ENCODE peak calls at places on chromosomes 5 and 9, in seven cellular contexts. One of them, this sample, is unnamed.

GRCh38 chr5:44388504-44389409 is 463 bp downstream of the FGF10 start:
- DNase-seq in AG04450: no peak
- DNase-seq in PC-9: no peak
- DNase-seq in CD8-positive, alpha-beta T cell: peak
- DNase-seq in CD4-positive, CD25-positive, alpha-beta regulatory T cell: no peak
- DNase-seq in NB4: no peak
- DNase-seq in PC-3: no peak
- DNase-seq in this sample: no peak

GRCh38 chr9:89309608-89310485 is 1.1 kb upstream of the CKS2 start:
- DNase-seq in AG04450: no peak
- DNase-seq in NB4: peak
- DNase-seq in PC-3: no peak
- DNase-seq in CD8-positive, alpha-beta T cell: no peak
- DNase-seq in PC-9: peak
- DNase-seq in CD4-positive, CD25-positive, alpha-beta regulatory T cell: no peak
- DNase-seq in this sample: peak

GRCh38 chr5:156476704-156477103 is 149.7 kb downstream of the SGCD start:
- DNase-seq in PC-9: no peak
- DNase-seq in CD8-positive, alpha-beta T cell: no peak
- DNase-seq in AG04450: no peak
- DNase-seq in PC-3: no peak
- DNase-seq in NB4: no peak
- DNase-seq in CD4-positive, CD25-positive, alpha-beta regulatory T cell: no peak
- DNase-seq in this sample: no peak

GRCh38 chr5:174145821-174146220 is 100.3 kb downstream of the NSG2 start:
- DNase-seq in PC-9: no peak
- DNase-seq in CD4-positive, CD25-positive, alpha-beta regulatory T cell: no peak
- DNase-seq in NB4: peak
- DNase-seq in CD8-positive, alpha-beta T cell: no peak
- DNase-seq in AG04450: no peak
- DNase-seq in PC-3: peak
- DNase-seq in this sample: peak

GRCh38 chr5:96492654-96493053 is 59.6 kb upstream of the PCSK1 start:
- DNase-seq in AG04450: no peak
- DNase-seq in PC-9: no peak
- DNase-seq in PC-3: peak
- DNase-seq in NB4: no peak
- DNase-seq in CD8-positive, alpha-beta T cell: no peak
- DNase-seq in CD4-positive, CD25-positive, alpha-beta regulatory T cell: no peak
- DNase-seq in this sample: no peak

GRCh38 chr5:149400304-149400703 is 21.2 kb upstream of the IL17B start:
- DNase-seq in CD8-positive, alpha-beta T cell: no peak
- DNase-seq in PC-3: no peak
- DNase-seq in CD4-positive, CD25-positive, alpha-beta regulatory T cell: no peak
- DNase-seq in AG04450: no peak
- DNase-seq in PC-9: peak
- DNase-seq in NB4: no peak
- DNase-seq in this sample: no peak

GRCh38 chr5:92544042-92544441 is 1037.0 kb downstream of the NR2F1-AS1 start:
- DNase-seq in PC-9: no peak
- DNase-seq in NB4: no peak
- DNase-seq in CD8-positive, alpha-beta T cell: no peak
- DNase-seq in AG04450: no peak
- DNase-seq in CD4-positive, CD25-positive, alpha-beta regulatory T cell: no peak
- DNase-seq in PC-3: no peak
- DNase-seq in this sample: no peak

GRCh38 chr9:93594041-93594756 is 17.8 kb downstream of the PHF2 start:
- DNase-seq in NB4: no peak
- DNase-seq in CD4-positive, CD25-positive, alpha-beta regulatory T cell: no peak
- DNase-seq in AG04450: no peak
- DNase-seq in CD8-positive, alpha-beta T cell: no peak
- DNase-seq in PC-3: no peak
- DNase-seq in PC-9: peak
- DNase-seq in this sample: no peak

GRCh38 chr5:168432903-168433302 is 53.4 kb upstream of the RARS1 start:
- DNase-seq in AG04450: no peak
- DNase-seq in PC-9: no peak
- DNase-seq in NB4: no peak
- DNase-seq in CD4-positive, CD25-positive, alpha-beta regulatory T cell: no peak
- DNase-seq in PC-3: no peak
- DNase-seq in CD8-positive, alpha-beta T cell: no peak
- DNase-seq in this sample: no peak

GRCh38 chr9:20442461-20443319 is 179.6 kb downstream of the MLLT3 start:
- DNase-seq in PC-9: no peak
- DNase-seq in AG04450: no peak
- DNase-seq in CD8-positive, alpha-beta T cell: no peak
- DNase-seq in PC-3: no peak
- DNase-seq in CD4-positive, CD25-positive, alpha-beta regulatory T cell: no peak
- DNase-seq in NB4: no peak
- DNase-seq in this sample: no peak

GRCh38 chr5:135008981-135009735 is 24.9 kb downstream of the PITX1 start:
- DNase-seq in CD8-positive, alpha-beta T cell: no peak
- DNase-seq in AG04450: no peak
- DNase-seq in PC-3: no peak
- DNase-seq in PC-9: no peak
- DNase-seq in CD4-positive, CD25-positive, alpha-beta regulatory T cell: no peak
- DNase-seq in NB4: no peak
- DNase-seq in this sample: no peak

GRCh38 chr5:137289856-137290255 is 209.3 kb downstream of the SPOCK1 start:
- DNase-seq in PC-9: no peak
- DNase-seq in CD4-positive, CD25-positive, alpha-beta regulatory T cell: no peak
- DNase-seq in AG04450: no peak
- DNase-seq in CD8-positive, alpha-beta T cell: no peak
- DNase-seq in PC-3: no peak
- DNase-seq in NB4: no peak
- DNase-seq in this sample: no peak

GRCh38 chr5:67693956-67694564 is 497.5 kb upstream of the CD180 start:
- DNase-seq in NB4: no peak
- DNase-seq in CD4-positive, CD25-positive, alpha-beta regulatory T cell: no peak
- DNase-seq in PC-9: no peak
- DNase-seq in PC-3: no peak
- DNase-seq in AG04450: no peak
- DNase-seq in CD8-positive, alpha-beta T cell: no peak
- DNase-seq in this sample: no peak

GRCh38 chr9:105243015-105243686 is 1.3 kb upstream of the SLC44A1 start:
- DNase-seq in CD8-positive, alpha-beta T cell: no peak
- DNase-seq in NB4: peak
- DNase-seq in PC-3: no peak
- DNase-seq in CD4-positive, CD25-positive, alpha-beta regulatory T cell: no peak
- DNase-seq in AG04450: no peak
- DNase-seq in PC-9: peak
- DNase-seq in this sample: no peak

GRCh38 chr5:161630948-161631347 is 54.6 kb upstream of the GABRA6 start:
- DNase-seq in AG04450: no peak
- DNase-seq in NB4: no peak
- DNase-seq in CD4-positive, CD25-positive, alpha-beta regulatory T cell: no peak
- DNase-seq in CD8-positive, alpha-beta T cell: no peak
- DNase-seq in PC-9: no peak
- DNase-seq in PC-3: no peak
- DNase-seq in this sample: no peak

DNA sequence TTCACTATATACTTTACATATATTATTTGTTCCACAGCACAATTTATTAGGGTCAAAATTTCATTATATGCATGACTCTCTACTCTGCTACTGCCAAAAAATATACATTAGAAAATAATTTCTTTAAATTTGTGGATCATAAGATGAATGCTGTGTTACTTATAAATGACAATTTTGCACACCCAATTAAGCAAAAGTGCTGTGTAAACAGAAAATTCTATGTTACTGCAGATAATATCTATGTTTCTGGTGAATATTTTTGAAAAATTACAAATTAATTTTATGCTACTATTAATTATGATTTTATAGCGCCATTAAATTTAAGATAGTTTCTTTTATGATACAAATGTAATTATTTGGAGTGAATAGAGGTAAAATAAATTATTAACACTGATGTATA is 59.8 kb upstream of the GABRA6 start:
- DNase-seq in NB4: no peak
- DNase-seq in PC-3: no peak
- DNase-seq in AG04450: no peak
- DNase-seq in CD8-positive, alpha-beta T cell: no peak
- DNase-seq in CD4-positive, CD25-positive, alpha-beta regulatory T cell: no peak
- DNase-seq in PC-9: no peak
- DNase-seq in this sample: no peak
- H3K4me3 ChIP-seq in NB4: no peak
- H3K4me3 ChIP-seq in PC-3: no peak
- H3K4me3 ChIP-seq in AG04450: no peak
- H3K4me3 ChIP-seq in CD8-positive, alpha-beta T cell: no peak
- H3K4me3 ChIP-seq in CD4-positive, CD25-positive, alpha-beta regulatory T cell: no peak
- H3K4me3 ChIP-seq in PC-9: no peak
- H3K4me3 ChIP-seq in this sample: no peak

GRCh38 chr9:136664799-136665082 is 2.0 kb downstream of the EGFL7 start:
- DNase-seq in NB4: no peak
- DNase-seq in AG04450: no peak
- DNase-seq in PC-9: no peak
- DNase-seq in CD8-positive, alpha-beta T cell: no peak
- DNase-seq in CD4-positive, CD25-positive, alpha-beta regulatory T cell: no peak
- DNase-seq in PC-3: no peak
- DNase-seq in this sample: no peak

GRCh38 chr9:136665111-136665703 is 2.5 kb downstream of the EGFL7 start:
- DNase-seq in CD8-positive, alpha-beta T cell: no peak
- DNase-seq in CD4-positive, CD25-positive, alpha-beta regulatory T cell: no peak
- DNase-seq in PC-3: no peak
- DNase-seq in AG04450: no peak
- DNase-seq in PC-9: peak
- DNase-seq in NB4: no peak
- DNase-seq in this sample: no peak

GRCh38 chr9:136666364-136667216 is 3.9 kb downstream of the EGFL7 start:
- DNase-seq in CD8-positive, alpha-beta T cell: no peak
- DNase-seq in CD4-positive, CD25-positive, alpha-beta regulatory T cell: no peak
- DNase-seq in PC-9: no peak
- DNase-seq in NB4: no peak
- DNase-seq in AG04450: no peak
- DNase-seq in PC-3: no peak
- DNase-seq in this sample: no peak

GRCh38 chr9:136667217-136667939 is 4.7 kb downstream of the EGFL7 start:
- DNase-seq in PC-9: no peak
- DNase-seq in PC-3: no peak
- DNase-seq in CD4-positive, CD25-positive, alpha-beta regulatory T cell: no peak
- DNase-seq in CD8-positive, alpha-beta T cell: no peak
- DNase-seq in NB4: no peak
- DNase-seq in AG04450: no peak
- DNase-seq in this sample: no peak

DNA sequence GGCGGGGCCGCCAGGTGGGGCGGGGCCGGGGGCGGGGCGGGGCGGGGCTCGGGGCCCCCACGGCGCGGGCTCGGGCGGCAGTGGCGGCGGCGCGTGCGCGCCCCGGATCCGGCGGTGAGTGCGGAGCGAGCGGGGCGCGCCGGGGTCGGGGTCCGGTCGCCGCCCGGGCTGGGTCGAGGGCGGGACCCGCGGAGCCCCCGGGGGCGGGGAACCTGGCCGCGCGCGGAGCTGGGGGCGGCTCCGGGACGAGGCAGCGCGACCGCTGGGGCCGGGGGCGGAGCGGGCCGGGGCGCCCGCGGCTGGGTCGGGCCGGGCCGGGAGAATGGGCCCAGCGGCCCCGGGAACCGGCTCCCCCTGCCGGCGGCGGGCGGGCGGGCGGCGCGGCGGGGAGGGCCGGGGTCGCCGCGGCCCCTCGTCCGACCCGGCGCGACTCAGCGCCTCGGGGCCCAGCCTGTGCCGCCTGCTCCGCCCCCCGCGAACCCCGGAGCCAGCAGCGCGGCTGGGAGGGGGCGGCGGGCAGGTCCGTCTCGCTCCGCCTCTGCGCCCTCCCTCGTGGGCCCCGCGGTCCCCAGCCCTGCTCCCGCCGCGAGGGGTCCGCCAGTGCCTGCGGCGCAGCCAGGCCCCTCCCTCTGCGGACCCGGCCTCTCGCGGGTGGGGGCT is 3.1 kb downstream of the EGFL7 start:
- DNase-seq in PC-3: no peak
- DNase-seq in CD8-positive, alpha-beta T cell: no peak
- DNase-seq in AG04450: no peak
- DNase-seq in PC-9: peak
- DNase-seq in CD4-positive, CD25-positive, alpha-beta regulatory T cell: no peak
- DNase-seq in NB4: no peak
- DNase-seq in this sample: no peak
- H3K4me3 ChIP-seq in PC-3: peak
- H3K4me3 ChIP-seq in CD8-positive, alpha-beta T cell: no peak
- H3K4me3 ChIP-seq in AG04450: peak
- H3K4me3 ChIP-seq in PC-9: peak
- H3K4me3 ChIP-seq in CD4-positive, CD25-positive, alpha-beta regulatory T cell: no peak
- H3K4me3 ChIP-seq in NB4: no peak
- H3K4me3 ChIP-seq in this sample: no peak

GRCh38 chr9:135905380-135906282 is 1.7 kb downstream of the CAMSAP1 start:
- DNase-seq in PC-9: no peak
- DNase-seq in CD4-positive, CD25-positive, alpha-beta regulatory T cell: no peak
- DNase-seq in NB4: peak
- DNase-seq in AG04450: no peak
- DNase-seq in PC-3: peak
- DNase-seq in CD8-positive, alpha-beta T cell: peak
- DNase-seq in this sample: peak
- H3K4me3 ChIP-seq in PC-9: peak
- H3K4me3 ChIP-seq in CD4-positive, CD25-positive, alpha-beta regulatory T cell: peak
- H3K4me3 ChIP-seq in NB4: peak
- H3K4me3 ChIP-seq in AG04450: peak
- H3K4me3 ChIP-seq in PC-3: peak
- H3K4me3 ChIP-seq in CD8-positive, alpha-beta T cell: no peak
- H3K4me3 ChIP-seq in this sample: peak

DNA sequence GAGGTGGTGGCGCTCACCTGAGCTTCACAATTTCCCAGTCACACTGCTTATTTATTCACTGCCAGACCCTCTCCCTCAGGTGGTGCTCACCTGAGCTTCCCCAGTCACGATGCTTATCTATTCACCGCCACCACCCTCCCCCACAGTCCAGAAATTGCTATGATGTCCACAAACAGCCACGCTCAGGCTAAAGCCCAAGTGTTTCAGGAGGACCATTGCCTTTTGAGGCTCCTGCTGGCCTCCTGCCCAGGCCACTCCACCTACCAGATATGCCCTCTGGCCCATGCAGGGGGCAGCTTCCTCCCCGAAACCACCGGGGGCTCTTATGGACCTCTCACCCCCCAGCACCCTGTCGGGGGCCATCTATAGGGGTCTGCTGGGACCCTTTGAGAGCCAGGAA is 4.6 kb downstream of the PDLIM7 start:
- DNase-seq in AG04450: no peak
- DNase-seq in PC-9: no peak
- DNase-seq in PC-3: no peak
- DNase-seq in CD4-positive, CD25-positive, alpha-beta regulatory T cell: no peak
- DNase-seq in NB4: no peak
- DNase-seq in CD8-positive, alpha-beta T cell: no peak
- DNase-seq in this sample: no peak
- H3K4me3 ChIP-seq in AG04450: peak
- H3K4me3 ChIP-seq in PC-9: no peak
- H3K4me3 ChIP-seq in PC-3: no peak
- H3K4me3 ChIP-seq in CD4-positive, CD25-positive, alpha-beta regulatory T cell: no peak
- H3K4me3 ChIP-seq in NB4: no peak
- H3K4me3 ChIP-seq in CD8-positive, alpha-beta T cell: no peak
- H3K4me3 ChIP-seq in this sample: no peak

This sample was measured in OCI-LY7.